ENCODE peak calls at places on chromosomes 6 and 20, in seven cellular contexts. One of them, this sample, is unnamed.

GRCh38 chr6:156883497-156884252 is 106.5 kb downstream of the ARID1B start:
- DNase-seq in heart left ventricle: no peak
- DNase-seq in K562: no peak
- DNase-seq in HCT116: no peak
- DNase-seq in endothelial cell of umbilical vein: peak; percentile 49
- DNase-seq in ovary: no peak
- DNase-seq in adrenal gland: no peak
- DNase-seq in this sample: no peak

GRCh38 chr20:41143354-41143753 is 6.0 kb downstream of the PLCG1 start:
- DNase-seq in heart left ventricle: no peak
- DNase-seq in K562: no peak
- DNase-seq in HCT116: no peak
- DNase-seq in endothelial cell of umbilical vein: no peak
- DNase-seq in ovary: no peak
- DNase-seq in adrenal gland: no peak
- DNase-seq in this sample: no peak

GRCh38 chr6:122770835-122771601 is 8.5 kb upstream of the FABP7 start:
- DNase-seq in heart left ventricle: no peak
- DNase-seq in K562: no peak
- DNase-seq in HCT116: no peak
- DNase-seq in endothelial cell of umbilical vein: no peak
- DNase-seq in ovary: no peak
- DNase-seq in adrenal gland: no peak
- DNase-seq in this sample: no peak

GRCh38 chr20:63047267-63047666 is 40.5 kb upstream of the BHLHE23 start:
- DNase-seq in heart left ventricle: no peak
- DNase-seq in K562: peak; percentile 28
- DNase-seq in HCT116: no peak
- DNase-seq in endothelial cell of umbilical vein: no peak
- DNase-seq in ovary: no peak
- DNase-seq in adrenal gland: no peak
- DNase-seq in this sample: no peak

GRCh38 chr6:6788394-6789020 is 200.0 kb downstream of the LY86 start:
- DNase-seq in heart left ventricle: no peak
- DNase-seq in K562: peak; percentile 58
- DNase-seq in HCT116: no peak
- DNase-seq in endothelial cell of umbilical vein: peak; percentile 30
- DNase-seq in ovary: no peak
- DNase-seq in adrenal gland: no peak
- DNase-seq in this sample: no peak

GRCh38 chr20:2946988-2947961 is 74.0 kb downstream of the PTPRA start:
- DNase-seq in heart left ventricle: no peak
- DNase-seq in K562: peak; percentile 30
- DNase-seq in HCT116: no peak
- DNase-seq in endothelial cell of umbilical vein: no peak
- DNase-seq in ovary: no peak
- DNase-seq in adrenal gland: no peak
- DNase-seq in this sample: peak; percentile 71

GRCh38 chr6:82441047-82441770 is 77.6 kb downstream of the TPBG start:
- DNase-seq in heart left ventricle: no peak
- DNase-seq in K562: no peak
- DNase-seq in HCT116: no peak
- DNase-seq in endothelial cell of umbilical vein: no peak
- DNase-seq in ovary: no peak
- DNase-seq in adrenal gland: no peak
- DNase-seq in this sample: no peak

GRCh38 chr6:29447670-29448069 is 8.6 kb downstream of the OR10C1 start:
- DNase-seq in heart left ventricle: no peak
- DNase-seq in K562: no peak
- DNase-seq in HCT116: no peak
- DNase-seq in endothelial cell of umbilical vein: no peak
- DNase-seq in ovary: no peak
- DNase-seq in adrenal gland: no peak
- DNase-seq in this sample: no peak

GRCh38 chr6:44674226-44675155 is 287.0 kb downstream of the CDC5L start:
- DNase-seq in heart left ventricle: no peak
- DNase-seq in K562: no peak
- DNase-seq in HCT116: peak; percentile 26
- DNase-seq in endothelial cell of umbilical vein: no peak
- DNase-seq in ovary: no peak
- DNase-seq in adrenal gland: no peak
- DNase-seq in this sample: no peak

GRCh38 chr6:12968290-12968689 is 251.7 kb downstream of the PHACTR1 start:
- DNase-seq in heart left ventricle: no peak
- DNase-seq in K562: no peak
- DNase-seq in HCT116: no peak
- DNase-seq in endothelial cell of umbilical vein: no peak
- DNase-seq in ovary: no peak
- DNase-seq in adrenal gland: no peak
- DNase-seq in this sample: no peak

GRCh38 chr6:112029045-112029822 is 24.7 kb upstream of the CCN6 start:
- DNase-seq in heart left ventricle: peak; percentile 51
- DNase-seq in K562: peak; percentile 63
- DNase-seq in HCT116: peak; percentile 68
- DNase-seq in endothelial cell of umbilical vein: peak; percentile 77
- DNase-seq in ovary: no peak
- DNase-seq in adrenal gland: peak; percentile 78
- DNase-seq in this sample: no peak

GRCh38 chr20:35146299-35146921 is 726 bp downstream of the EDEM2 start:
- DNase-seq in heart left ventricle: no peak
- DNase-seq in K562: peak; percentile 56
- DNase-seq in HCT116: no peak
- DNase-seq in endothelial cell of umbilical vein: peak; percentile 42
- DNase-seq in ovary: peak; percentile 22
- DNase-seq in adrenal gland: no peak
- DNase-seq in this sample: peak; percentile 58

GRCh38 chr6:34027445-34027936 is 118.4 kb downstream of the GRM4 start:
- DNase-seq in heart left ventricle: peak; percentile 24
- DNase-seq in K562: peak; percentile 90
- DNase-seq in HCT116: peak; percentile 15
- DNase-seq in endothelial cell of umbilical vein: peak; percentile 7
- DNase-seq in ovary: no peak
- DNase-seq in adrenal gland: peak; percentile 46
- DNase-seq in this sample: peak; percentile 53

GRCh38 chr6:27312146-27312949 is at the start of gene POM121L2:
- DNase-seq in heart left ventricle: no peak
- DNase-seq in K562: no peak
- DNase-seq in HCT116: no peak
- DNase-seq in endothelial cell of umbilical vein: peak; percentile 65
- DNase-seq in ovary: no peak
- DNase-seq in adrenal gland: peak; percentile 60
- DNase-seq in this sample: peak; percentile 73

GRCh38 chr6:31057426-31058003 is 47.2 kb downstream of the MUC22 start:
- DNase-seq in heart left ventricle: no peak
- DNase-seq in K562: no peak
- DNase-seq in HCT116: no peak
- DNase-seq in endothelial cell of umbilical vein: no peak
- DNase-seq in ovary: no peak
- DNase-seq in adrenal gland: no peak
- DNase-seq in this sample: no peak

GRCh38 chr6:113120577-113121285 is 736.4 kb upstream of the MARCKS start:
- DNase-seq in heart left ventricle: no peak
- DNase-seq in K562: no peak
- DNase-seq in HCT116: peak; percentile 73
- DNase-seq in endothelial cell of umbilical vein: peak; percentile 82
- DNase-seq in ovary: no peak
- DNase-seq in adrenal gland: peak; percentile 24
- DNase-seq in this sample: no peak

GRCh38 chr6:2222275-2222842 is 23.0 kb downstream of the GMDS start:
- DNase-seq in heart left ventricle: no peak
- DNase-seq in K562: no peak
- DNase-seq in HCT116: no peak
- DNase-seq in endothelial cell of umbilical vein: peak; percentile 58
- DNase-seq in ovary: no peak
- DNase-seq in adrenal gland: no peak
- DNase-seq in this sample: no peak

GRCh38 chr6:44366781-44367180 is 20.7 kb upstream of the CDC5L start:
- DNase-seq in heart left ventricle: no peak
- DNase-seq in K562: no peak
- DNase-seq in HCT116: no peak
- DNase-seq in endothelial cell of umbilical vein: no peak
- DNase-seq in ovary: no peak
- DNase-seq in adrenal gland: no peak
- DNase-seq in this sample: no peak

GRCh38 chr6:89736887-89737286 is 82.7 kb downstream of the MDN1 start:
- DNase-seq in heart left ventricle: no peak
- DNase-seq in K562: no peak
- DNase-seq in HCT116: no peak
- DNase-seq in endothelial cell of umbilical vein: no peak
- DNase-seq in ovary: no peak
- DNase-seq in adrenal gland: no peak
- DNase-seq in this sample: no peak

GRCh38 chr6:166304106-166304505 is 4.1 kb downstream of the PRR18 start:
- DNase-seq in heart left ventricle: no peak
- DNase-seq in K562: no peak
- DNase-seq in HCT116: no peak
- DNase-seq in endothelial cell of umbilical vein: no peak
- DNase-seq in ovary: no peak
- DNase-seq in adrenal gland: no peak
- DNase-seq in this sample: no peak

GRCh38 chr6:117482240-117483003 is at the start of gene DCBLD1:
- DNase-seq in heart left ventricle: peak; percentile 81
- DNase-seq in K562: peak; percentile 92
- DNase-seq in HCT116: peak; percentile 78
- DNase-seq in endothelial cell of umbilical vein: peak; percentile 78
- DNase-seq in ovary: peak; percentile 46
- DNase-seq in adrenal gland: peak; percentile 79
- DNase-seq in this sample: peak; percentile 89
- TF ChIP-seq POLR2A in heart left ventricle: no peak
- TF ChIP-seq POLR2A in K562: no peak
- TF ChIP-seq POLR2A in HCT116: peak; percentile 59
- TF ChIP-seq POLR2A in endothelial cell of umbilical vein: peak; percentile 78
- TF ChIP-seq POLR2A in ovary: no peak
- TF ChIP-seq POLR2A in adrenal gland: peak; percentile 34
- TF ChIP-seq POLR2A in this sample: peak; percentile 94

DNA sequence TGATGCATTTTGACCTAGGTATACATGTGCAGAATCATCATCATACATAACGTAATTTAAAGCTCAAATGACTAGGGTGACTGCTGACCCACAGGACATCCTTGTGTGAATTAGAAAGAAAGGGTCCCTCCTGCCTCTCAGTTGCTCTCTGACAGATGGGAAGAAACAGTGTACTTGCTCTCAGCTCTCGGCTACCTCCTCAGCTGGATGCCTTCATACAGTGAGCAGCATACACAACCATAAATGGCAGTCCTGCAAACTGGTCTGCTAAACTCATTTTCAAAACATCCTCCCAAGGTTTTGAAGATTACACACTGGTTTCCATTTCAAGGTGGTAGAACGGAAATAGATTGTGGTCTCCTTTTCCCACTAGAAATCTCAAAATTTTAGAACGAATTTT is 26.3 kb downstream of the FILIP1 start:
- DNase-seq in heart left ventricle: no peak
- DNase-seq in K562: no peak
- DNase-seq in HCT116: no peak
- DNase-seq in endothelial cell of umbilical vein: no peak
- DNase-seq in ovary: no peak
- DNase-seq in adrenal gland: no peak
- DNase-seq in this sample: no peak
- H3K27ac ChIP-seq in heart left ventricle: peak overlapping the region; percentile 47
- H3K27ac ChIP-seq in K562: no peak overlapping the region
- H3K27ac ChIP-seq in HCT116: no peak overlapping the region
- H3K27ac ChIP-seq in endothelial cell of umbilical vein: no peak overlapping the region
- H3K27ac ChIP-seq in ovary: no peak overlapping the region
- H3K27ac ChIP-seq in adrenal gland: no peak overlapping the region
- H3K27ac ChIP-seq in this sample: no peak overlapping the region

DNA sequence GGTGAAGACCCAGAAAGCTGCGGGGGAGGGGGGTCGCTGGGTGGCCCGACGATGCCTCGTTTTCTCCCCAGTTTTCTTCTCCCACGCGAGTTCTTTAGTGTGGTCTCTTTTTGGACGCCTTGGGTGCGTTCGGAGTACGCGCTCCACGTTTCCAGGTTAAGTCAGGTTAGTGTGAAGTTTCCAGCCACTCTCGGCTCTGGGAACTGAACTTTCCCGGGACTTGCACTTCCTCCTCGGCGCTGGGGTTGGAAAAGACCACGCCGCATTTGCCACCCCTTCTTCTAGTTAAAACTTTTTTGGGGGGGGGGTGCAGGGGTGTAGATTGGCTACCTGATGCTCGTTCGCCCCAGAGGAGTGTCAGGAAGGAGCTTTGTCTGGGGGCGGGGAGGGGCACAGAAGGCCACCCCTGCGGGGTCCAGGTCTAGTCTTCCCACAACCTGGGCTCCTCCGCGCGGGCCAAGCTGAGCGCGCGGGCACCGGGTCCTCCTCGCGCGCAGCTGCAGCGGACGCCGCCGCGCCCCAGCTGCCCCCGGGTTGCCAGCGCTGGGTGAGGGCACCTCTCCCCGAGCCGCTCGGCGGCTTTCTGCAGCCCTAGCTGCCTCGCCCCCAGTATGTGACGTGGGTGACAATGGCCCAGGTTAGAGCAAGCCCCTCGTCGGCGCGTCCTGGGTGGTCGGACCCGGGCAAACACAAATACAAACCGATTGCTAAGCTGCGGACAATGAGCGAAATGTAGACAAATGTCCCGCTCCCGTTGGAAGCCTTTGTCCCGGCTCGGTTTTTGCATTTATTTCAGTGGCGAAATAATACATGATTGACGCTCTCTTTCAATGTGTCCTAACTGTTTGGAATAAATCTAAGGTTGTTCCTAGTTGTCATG is 1.7 kb upstream of the NKX2-2 start:
- DNase-seq in heart left ventricle: no peak
- DNase-seq in K562: no peak
- DNase-seq in HCT116: no peak
- DNase-seq in endothelial cell of umbilical vein: no peak
- DNase-seq in ovary: no peak
- DNase-seq in adrenal gland: no peak
- DNase-seq in this sample: no peak
- H3K27me3 ChIP-seq in heart left ventricle: peaks cover 97% of the 10 kb centered on the region
- H3K27me3 ChIP-seq in K562: peaks cover 48% of the 10 kb centered on the region
- H3K27me3 ChIP-seq in HCT116: no peaks in the 10 kb centered on the region
- H3K27me3 ChIP-seq in endothelial cell of umbilical vein: peaks cover 84% of the 10 kb centered on the region
- H3K27me3 ChIP-seq in ovary: peaks cover 3% of the 10 kb centered on the region
- H3K27me3 ChIP-seq in adrenal gland: peaks cover 89% of the 10 kb centered on the region
- H3K27me3 ChIP-seq in this sample: peaks cover 82% of the 10 kb centered on the region

GRCh38 chr20:38723982-38724602 is at the start of gene SLC32A1:
- DNase-seq in heart left ventricle: no peak
- DNase-seq in K562: peak; percentile 23
- DNase-seq in HCT116: no peak
- DNase-seq in endothelial cell of umbilical vein: no peak
- DNase-seq in ovary: no peak
- DNase-seq in adrenal gland: no peak
- DNase-seq in this sample: no peak

GRCh38 chr20:38725959-38726848 is 1.9 kb downstream of the SLC32A1 start:
- DNase-seq in heart left ventricle: peak; percentile 26
- DNase-seq in K562: peak; percentile 75
- DNase-seq in HCT116: no peak
- DNase-seq in endothelial cell of umbilical vein: peak; percentile 39
- DNase-seq in ovary: no peak
- DNase-seq in adrenal gland: no peak
- DNase-seq in this sample: peak; percentile 43

GRCh38 chr20:38724603-38725457 is 544 bp downstream of the SLC32A1 start:
- DNase-seq in heart left ventricle: no peak
- DNase-seq in K562: peak; percentile 29
- DNase-seq in HCT116: no peak
- DNase-seq in endothelial cell of umbilical vein: no peak
- DNase-seq in ovary: no peak
- DNase-seq in adrenal gland: no peak
- DNase-seq in this sample: no peak

GRCh38 chr20:38726849-38727601 is 2.7 kb downstream of the SLC32A1 start:
- DNase-seq in heart left ventricle: no peak
- DNase-seq in K562: peak; percentile 75
- DNase-seq in HCT116: no peak
- DNase-seq in endothelial cell of umbilical vein: peak; percentile 31
- DNase-seq in ovary: no peak
- DNase-seq in adrenal gland: peak; percentile 39
- DNase-seq in this sample: no peak

GRCh38 chr20:38725458-38725958 is 1.2 kb downstream of the SLC32A1 start:
- DNase-seq in heart left ventricle: no peak
- DNase-seq in K562: no peak
- DNase-seq in HCT116: no peak
- DNase-seq in endothelial cell of umbilical vein: no peak
- DNase-seq in ovary: no peak
- DNase-seq in adrenal gland: no peak
- DNase-seq in this sample: no peak
- TF ChIP-seq POLR2A in heart left ventricle: no peak
- TF ChIP-seq POLR2A in K562: no peak
- TF ChIP-seq POLR2A in HCT116: no peak
- TF ChIP-seq POLR2A in endothelial cell of umbilical vein: no peak
- TF ChIP-seq POLR2A in ovary: no peak
- TF ChIP-seq POLR2A in adrenal gland: no peak
- TF ChIP-seq POLR2A in this sample: no peak

This sample was measured in right lobe of liver.